ENCODE peak calls at places on chromosome 19, in six cellular contexts. Q is anterior cingulate cortex; B is endothelial cell; O is activated naive CD4-positive, alpha-beta T cell treated with anti-CD3 and anti-CD28 coated beads for 36 hours; D is activated CD8-positive, alpha-beta T cell treated with anti-CD3 and anti-CD28 coated beads for 36 hours; Y is fibroblast of the conjunctiva. I is an unnamed sample.

GRCh38 chr19:50465986-50466771 is 10.1 kb upstream of the EMC10 start:
- DNase-seq in Q (no peak), B (no peak), Y (no peak), D (no peak), O (no peak), I (no peak)

GRCh38 chr19:1235625-1236538 is 1.9 kb downstream of the CBARP start:
- DNase-seq in O (no peak), B (no peak), D (no peak), Y (no peak), Q (no peak), I (no peak)

GRCh38 chr19:28289294-28290063 is 923.5 kb downstream of the UQCRFS1 start:
- DNase-seq in Y (no peak), B (no peak), Q (peak), O (no peak), D (no peak), I (no peak)

GRCh38 chr19:55279376-55279772 is 536 bp downstream of the HSPBP1 start:
- DNase-seq in Q (no peak), Y (no peak), B (no peak), O (no peak), D (no peak), I (no peak)

GRCh38 chr19:48424694-48425219 is 21.0 kb upstream of the GRWD1 start:
- DNase-seq in B (no peak), Y (no peak), Q (no peak), D (peak), O (no peak), I (no peak)

GRCh38 chr19:43814663-43815352 is 12.3 kb upstream of the ZNF283 start:
- DNase-seq in Q (no peak), Y (no peak), B (no peak), O (no peak), D (no peak), I (no peak)

GRCh38 chr19:2064788-2065524 is 13.9 kb upstream of the MKNK2 start:
- DNase-seq in Q (peak), Y (no peak), B (no peak), D (no peak), O (no peak), I (no peak)

GRCh38 chr19:1237754-1238372 is at the start of gene CBARP:
- DNase-seq in B (peak), D (peak), Q (peak), O (no peak), Y (no peak), I (no peak)

GRCh38 chr19:4376991-4377781 is 23.2 kb downstream of the SH3GL1 start:
- DNase-seq in O (no peak), D (no peak), B (no peak), Y (no peak), Q (no peak), I (no peak)

GRCh38 chr19:57302727-57303401 is 17.4 kb upstream of the ZNF543 start:
- DNase-seq in D (no peak), Y (no peak), B (no peak), O (no peak), Q (no peak), I (no peak)

GRCh38 chr19:52734340-52734892 is 428 bp downstream of the ZNF611 start:
- DNase-seq in B (peak), Y (no peak), Q (no peak), D (no peak), O (peak), I (no peak)

GRCh38 chr19:31110331-31110730 is 238.9 kb downstream of the TSHZ3 start:
- DNase-seq in Y (no peak), O (peak), B (peak), D (peak), Q (no peak), I (no peak)

GRCh38 chr19:32530773-32531172 is 50.2 kb upstream of the PDCD5 start:
- DNase-seq in B (no peak), Y (no peak), Q (no peak), O (no peak), D (no peak), I (no peak)

GRCh38 chr19:4521170-4521887 is 3.0 kb upstream of the PLIN4 start:
- DNase-seq in Q (no peak), B (no peak), D (no peak), O (no peak), Y (no peak), I (no peak)

GRCh38 chr19:13995017-13995728 is 10.9 kb downstream of the RFX1 start:
- DNase-seq in Q (peak), O (no peak), B (no peak), D (no peak), Y (no peak), I (no peak)

GRCh38 chr19:13935765-13936486 is 2.3 kb downstream of the PODNL1 start:
- DNase-seq in B (no peak), O (no peak), D (no peak), Q (no peak), Y (no peak), I (no peak)

GRCh38 chr19:40688987-40689338 is 1.5 kb downstream of the NUMBL start:
- DNase-seq in Q (no peak), Y (no peak), B (no peak), O (no peak), D (no peak), I (no peak)

GRCh38 chr19:58382997-58383603 is 2.3 kb upstream of the ZNF837 start:
- DNase-seq in B (no peak), D (no peak), Q (no peak), Y (no peak), O (no peak), I (no peak)

GRCh38 chr19:46133777-46134231 is 9.3 kb upstream of the IGFL3 start:
- DNase-seq in O (no peak), Y (no peak), B (no peak), Q (no peak), D (no peak), I (no peak)

GRCh38 chr19:32914879-32915278 is 45.3 kb upstream of the SLC7A9 start:
- DNase-seq in D (no peak), Y (no peak), O (no peak), Q (no peak), B (no peak), I (no peak)

GRCh38 chr19:15288146-15288963 is 44.0 kb downstream of the BRD4 start:
- DNase-seq in Q (peak), D (no peak), Y (no peak), B (no peak), O (no peak), I (no peak)

GRCh38 chr19:45324349-45324907 is 1.8 kb upstream of the CKM start:
- DNase-seq in O (no peak), Y (no peak), B (no peak), Q (no peak), D (no peak), I (no peak)

GRCh38 chr19:46328079-46328478 is 18.8 kb upstream of the PPP5C start:
- DNase-seq in Y (no peak), D (no peak), B (no peak), O (no peak), Q (no peak), I (no peak)

GRCh38 chr19:53545271-53546065 is 7.5 kb downstream of the ZNF331 start:
- DNase-seq in D (no peak), O (no peak), B (no peak), Q (no peak), Y (no peak), I (no peak)

GRCh38 chr19:6164906-6165531 is 29.6 kb downstream of the ACSBG2 start:
- DNase-seq in B (no peak), Q (no peak), D (no peak), O (no peak), Y (no peak), I (no peak)

GRCh38 chr19:39403331-39404312 is 3.0 kb upstream of the ZFP36 start:
- DNase-seq in Y (peak), O (peak), D (peak), B (peak), Q (peak), I (peak)

GRCh38 chr19:45577111-45577905 is 7.3 kb downstream of the OPA3 start:
- DNase-seq in O (no peak), D (no peak), B (no peak), Y (peak), Q (no peak), I (no peak)

GRCh38 chr19:18294467-18294864 is 13.0 kb upstream of the JUND start:
- DNase-seq in D (peak), Y (no peak), O (peak), Q (no peak), B (no peak), I (no peak)

GRCh38 chr19:49427855-49428546 is 2.8 kb downstream of the GFY start:
- DNase-seq in D (peak), Q (no peak), Y (no peak), O (no peak), B (no peak), I (no peak)

GRCh38 chr19:3359850-3360493 is 6.4 kb upstream of the NFIC start:
- DNase-seq in O (peak), B (no peak), Y (no peak), Q (no peak), D (peak), I (no peak)

GRCh38 chr19:47183579-47183978 is 47.4 kb downstream of the BBC3 start:
- DNase-seq in Q (no peak), D (no peak), O (no peak), Y (no peak), B (no peak), I (no peak)

GRCh38 chr19:2625434-2625833 is 77.1 kb downstream of the GNG7 start:
- DNase-seq in O (no peak), Q (no peak), Y (no peak), D (no peak), B (no peak), I (no peak)

GRCh38 chr19:4606921-4607678 is 32.2 kb upstream of the TNFAIP8L1 start:
- DNase-seq in Q (peak), O (no peak), B (no peak), Y (no peak), D (peak), I (no peak)

GRCh38 chr19:7645159-7645558 is 8.2 kb downstream of the STXBP2 start:
- DNase-seq in B (no peak), Y (no peak), Q (no peak), O (no peak), D (no peak), I (no peak)

GRCh38 chr19:6527893-6528543 is 2.8 kb upstream of the TNFSF9 start:
- DNase-seq in Y (no peak), D (no peak), Q (no peak), O (no peak), B (no peak), I (no peak)

GRCh38 chr19:18157465-18158063 is 4.6 kb downstream of the PIK3R2 start:
- DNase-seq in B (no peak), Q (peak), O (no peak), D (no peak), Y (no peak), I (no peak)

GRCh38 chr19:15107056-15108010 is at the start of gene SYDE1:
- DNase-seq in B (peak), D (peak), Q (no peak), Y (peak), O (peak), I (no peak)

GRCh38 chr19:3034845-3035541 is 5.9 kb upstream of the TLE2 start:
- DNase-seq in O (peak), Y (no peak), Q (no peak), B (no peak), D (peak), I (no peak)

GRCh38 chr19:19485161-19485997 is 30.0 kb downstream of the TSSK6 start:
- DNase-seq in B (no peak), Q (no peak), Y (no peak), D (no peak), O (no peak), I (no peak)

GRCh38 chr19:46890423-46891170 is 29.8 kb downstream of the ARHGAP35 start:
- DNase-seq in Q (no peak), D (no peak), B (no peak), Y (peak), O (no peak), I (no peak)

I was measured in smooth muscle cell of the brain vasculature.